ENCODE peak calls at places on chromosomes 3 and 15, in five cellular contexts. One of them, this sample, is unnamed. For H3K36me3 and H3K4me1, the result is how much of the 10 kb centered on the place peaks cover.

GRCh38 chr15:82014989-82015388 is 30.8 kb downstream of the MEX3B start:
- DNase-seq in trophoblast cell: no peak
- DNase-seq in cardiac muscle cell: no peak
- DNase-seq in upper lobe of right lung: no peak
- DNase-seq in colonic mucosa: no peak
- DNase-seq in this sample: no peak

GRCh38 chr15:75307778-75308390 is 25.2 kb downstream of the GOLGA6D start:
- DNase-seq in trophoblast cell: no peak
- DNase-seq in cardiac muscle cell: peak
- DNase-seq in upper lobe of right lung: peak
- DNase-seq in colonic mucosa: peak
- DNase-seq in this sample: peak

GRCh38 chr3:3200632-3201212 is 21.2 kb upstream of the CRBN start:
- DNase-seq in trophoblast cell: peak
- DNase-seq in cardiac muscle cell: peak
- DNase-seq in upper lobe of right lung: no peak
- DNase-seq in colonic mucosa: peak
- DNase-seq in this sample: peak

GRCh38 chr3:114627760-114628159 is 333.9 kb downstream of the TIGIT start:
- DNase-seq in trophoblast cell: peak
- DNase-seq in cardiac muscle cell: no peak
- DNase-seq in upper lobe of right lung: no peak
- DNase-seq in colonic mucosa: no peak
- DNase-seq in this sample: no peak

GRCh38 chr3:111737712-111738097 is 121.4 kb upstream of the PHLDB2 start:
- DNase-seq in trophoblast cell: no peak
- DNase-seq in cardiac muscle cell: no peak
- DNase-seq in upper lobe of right lung: no peak
- DNase-seq in colonic mucosa: no peak
- DNase-seq in this sample: peak

GRCh38 chr3:30620402-30621360 is 14.3 kb downstream of the TGFBR2 start:
- DNase-seq in trophoblast cell: no peak
- DNase-seq in cardiac muscle cell: no peak
- DNase-seq in upper lobe of right lung: no peak
- DNase-seq in colonic mucosa: no peak
- DNase-seq in this sample: no peak

GRCh38 chr3:54433846-54434245 is 311.5 kb downstream of the CACNA2D3 start:
- DNase-seq in trophoblast cell: peak
- DNase-seq in cardiac muscle cell: peak
- DNase-seq in upper lobe of right lung: no peak
- DNase-seq in colonic mucosa: no peak
- DNase-seq in this sample: no peak

GRCh38 chr3:86830566-86830965 is 160.4 kb downstream of the VGLL3 start:
- DNase-seq in trophoblast cell: no peak
- DNase-seq in cardiac muscle cell: no peak
- DNase-seq in upper lobe of right lung: no peak
- DNase-seq in colonic mucosa: no peak
- DNase-seq in this sample: no peak

GRCh38 chr15:36632196-36632595 is 52.8 kb downstream of the CDIN1 start:
- DNase-seq in trophoblast cell: no peak
- DNase-seq in cardiac muscle cell: no peak
- DNase-seq in upper lobe of right lung: no peak
- DNase-seq in colonic mucosa: no peak
- DNase-seq in this sample: peak

GRCh38 chr15:86629409-86629808 is 549.7 kb downstream of the AGBL1 start:
- DNase-seq in trophoblast cell: no peak
- DNase-seq in cardiac muscle cell: no peak
- DNase-seq in upper lobe of right lung: no peak
- DNase-seq in colonic mucosa: no peak
- DNase-seq in this sample: no peak

GRCh38 chr3:187795207-187795960 is 50.1 kb upstream of the BCL6 start:
- DNase-seq in trophoblast cell: no peak
- DNase-seq in cardiac muscle cell: no peak
- DNase-seq in upper lobe of right lung: no peak
- DNase-seq in colonic mucosa: peak
- DNase-seq in this sample: no peak

GRCh38 chr3:166351461-166351860 is 514.2 kb upstream of the BCHE start:
- DNase-seq in trophoblast cell: no peak
- DNase-seq in cardiac muscle cell: no peak
- DNase-seq in upper lobe of right lung: no peak
- DNase-seq in colonic mucosa: no peak
- DNase-seq in this sample: no peak

GRCh38 chr15:32651229-32651837 is 9.8 kb downstream of the SCG5 start:
- DNase-seq in trophoblast cell: peak
- DNase-seq in cardiac muscle cell: peak
- DNase-seq in upper lobe of right lung: no peak
- DNase-seq in colonic mucosa: peak
- DNase-seq in this sample: peak

DNA sequence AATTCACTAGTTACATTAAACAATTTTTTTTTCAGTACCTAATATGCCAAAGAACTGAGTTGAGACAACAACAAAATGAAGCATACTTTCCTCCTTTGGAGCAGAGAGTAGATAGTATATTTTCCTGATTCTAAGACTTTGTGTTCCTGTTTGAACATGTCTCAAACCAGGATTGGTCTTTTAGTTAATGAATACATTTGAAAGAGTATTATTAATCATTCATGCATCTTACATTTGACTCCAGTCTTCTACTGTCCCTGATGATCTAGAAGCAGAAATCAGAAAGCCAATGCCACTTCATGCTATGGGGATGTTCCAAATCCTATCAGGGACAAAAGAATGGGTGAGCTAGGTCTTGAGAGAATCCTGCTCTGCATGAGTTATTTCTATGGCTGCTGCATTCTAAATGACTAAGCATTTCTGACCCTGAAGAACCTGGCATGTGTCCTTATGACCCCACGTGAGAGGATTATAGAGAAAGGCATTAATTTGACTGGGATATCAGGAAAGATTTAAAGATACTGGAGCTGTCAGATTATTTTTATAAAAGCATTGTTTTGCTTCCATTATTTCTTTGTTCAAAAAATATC is 32.9 kb upstream of the MBNL1 start:
- DNase-seq in trophoblast cell: no peak
- DNase-seq in cardiac muscle cell: no peak
- DNase-seq in upper lobe of right lung: no peak
- DNase-seq in colonic mucosa: no peak
- DNase-seq in this sample: peak
- H3K27ac ChIP-seq in trophoblast cell: no peak
- H3K27ac ChIP-seq in cardiac muscle cell: no peak
- H3K27ac ChIP-seq in upper lobe of right lung: no peak
- H3K27ac ChIP-seq in colonic mucosa: no peak
- H3K27ac ChIP-seq in this sample: peak

GRCh38 chr15:92979011-92979701 is 79.0 kb downstream of the CHD2 start:
- DNase-seq in trophoblast cell: no peak
- DNase-seq in cardiac muscle cell: no peak
- DNase-seq in upper lobe of right lung: no peak
- DNase-seq in colonic mucosa: no peak
- DNase-seq in this sample: no peak
- H3K36me3 ChIP-seq in trophoblast cell: half or more
- H3K36me3 ChIP-seq in cardiac muscle cell: half or more
- H3K36me3 ChIP-seq in upper lobe of right lung: half or more
- H3K36me3 ChIP-seq in colonic mucosa: under half
- H3K36me3 ChIP-seq in this sample: half or more

GRCh38 chr15:90559119-90559518 is 29.4 kb downstream of the CRTC3 start:
- DNase-seq in trophoblast cell: no peak
- DNase-seq in cardiac muscle cell: no peak
- DNase-seq in upper lobe of right lung: no peak
- DNase-seq in colonic mucosa: no peak
- DNase-seq in this sample: no peak

GRCh38 chr15:90562669-90563068 is 32.9 kb downstream of the CRTC3 start:
- DNase-seq in trophoblast cell: no peak
- DNase-seq in cardiac muscle cell: no peak
- DNase-seq in upper lobe of right lung: no peak
- DNase-seq in colonic mucosa: no peak
- DNase-seq in this sample: no peak

GRCh38 chr15:90558182-90558581 is 28.5 kb downstream of the CRTC3 start:
- DNase-seq in trophoblast cell: no peak
- DNase-seq in cardiac muscle cell: peak
- DNase-seq in upper lobe of right lung: no peak
- DNase-seq in colonic mucosa: peak
- DNase-seq in this sample: no peak

GRCh38 chr15:90561344-90562244 is 31.9 kb downstream of the CRTC3 start:
- DNase-seq in trophoblast cell: no peak
- DNase-seq in cardiac muscle cell: no peak
- DNase-seq in upper lobe of right lung: no peak
- DNase-seq in colonic mucosa: no peak
- DNase-seq in this sample: no peak

DNA sequence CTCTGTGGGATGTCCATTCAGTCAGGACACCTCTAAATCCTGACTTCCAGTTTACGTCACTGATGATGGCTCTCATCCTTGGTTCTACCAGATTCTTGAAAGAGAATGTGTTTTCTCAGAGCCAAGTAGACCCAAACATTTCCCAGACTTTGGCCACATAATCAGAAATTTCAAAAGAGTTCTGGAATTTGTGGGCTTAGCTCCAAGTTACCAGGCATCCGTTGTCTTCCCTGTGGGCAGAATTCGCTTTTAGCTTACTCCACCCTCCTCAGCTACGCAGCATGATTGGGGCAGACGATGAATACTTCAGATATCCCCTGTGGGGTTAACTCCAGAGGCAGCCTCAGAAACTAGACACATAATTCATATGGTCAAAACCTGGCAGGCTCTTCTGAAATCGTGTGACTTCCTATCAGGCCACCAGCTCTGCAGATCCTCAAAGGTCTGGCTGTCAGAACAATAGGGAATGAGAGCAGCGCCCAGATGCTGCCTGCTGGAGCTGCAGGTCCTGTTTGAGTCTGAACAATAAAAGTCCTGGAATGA is 30.6 kb downstream of the CRTC3 start:
- DNase-seq in trophoblast cell: peak
- DNase-seq in cardiac muscle cell: peak
- DNase-seq in upper lobe of right lung: no peak
- DNase-seq in colonic mucosa: peak
- DNase-seq in this sample: peak
- H3K4me1 ChIP-seq in trophoblast cell: under half
- H3K4me1 ChIP-seq in cardiac muscle cell: under half
- H3K4me1 ChIP-seq in upper lobe of right lung: half or more
- H3K4me1 ChIP-seq in colonic mucosa: under half
- H3K4me1 ChIP-seq in this sample: under half

GRCh38 chr3:58323795-58324674 is 8.7 kb upstream of the PXK start:
- DNase-seq in trophoblast cell: no peak
- DNase-seq in cardiac muscle cell: no peak
- DNase-seq in upper lobe of right lung: no peak
- DNase-seq in colonic mucosa: no peak
- DNase-seq in this sample: no peak

GRCh38 chr3:58325525-58325992 is 7.1 kb upstream of the PXK start:
- DNase-seq in trophoblast cell: no peak
- DNase-seq in cardiac muscle cell: no peak
- DNase-seq in upper lobe of right lung: no peak
- DNase-seq in colonic mucosa: no peak
- DNase-seq in this sample: peak

GRCh38 chr3:58326267-58326932 is 6.3 kb upstream of the PXK start:
- DNase-seq in trophoblast cell: peak
- DNase-seq in cardiac muscle cell: no peak
- DNase-seq in upper lobe of right lung: no peak
- DNase-seq in colonic mucosa: no peak
- DNase-seq in this sample: no peak

GRCh38 chr3:58322793-58323192 is 9.9 kb upstream of the PXK start:
- DNase-seq in trophoblast cell: no peak
- DNase-seq in cardiac muscle cell: no peak
- DNase-seq in upper lobe of right lung: no peak
- DNase-seq in colonic mucosa: no peak
- DNase-seq in this sample: no peak

GRCh38 chr3:58324675-58325390 is 7.9 kb upstream of the PXK start:
- DNase-seq in trophoblast cell: no peak
- DNase-seq in cardiac muscle cell: no peak
- DNase-seq in upper lobe of right lung: no peak
- DNase-seq in colonic mucosa: no peak
- DNase-seq in this sample: no peak
- H3K27ac ChIP-seq in trophoblast cell: no peak
- H3K27ac ChIP-seq in cardiac muscle cell: peak
- H3K27ac ChIP-seq in upper lobe of right lung: peak
- H3K27ac ChIP-seq in colonic mucosa: peak
- H3K27ac ChIP-seq in this sample: no peak

GRCh38 chr3:139108253-139108969 is 63.7 kb upstream of the PRR23C start:
- DNase-seq in trophoblast cell: no peak
- DNase-seq in cardiac muscle cell: no peak
- DNase-seq in upper lobe of right lung: no peak
- DNase-seq in colonic mucosa: no peak
- DNase-seq in this sample: no peak
- H3K36me3 ChIP-seq in trophoblast cell: under half
- H3K36me3 ChIP-seq in cardiac muscle cell: under half
- H3K36me3 ChIP-seq in upper lobe of right lung: under half
- H3K36me3 ChIP-seq in colonic mucosa: under half
- H3K36me3 ChIP-seq in this sample: under half

GRCh38 chr3:4503050-4503449 is 9.9 kb downstream of the ITPR1 start:
- DNase-seq in trophoblast cell: no peak
- DNase-seq in cardiac muscle cell: no peak
- DNase-seq in upper lobe of right lung: no peak
- DNase-seq in colonic mucosa: no peak
- DNase-seq in this sample: no peak
- H3K4me1 ChIP-seq in trophoblast cell: under half
- H3K4me1 ChIP-seq in cardiac muscle cell: under half
- H3K4me1 ChIP-seq in upper lobe of right lung: under half
- H3K4me1 ChIP-seq in colonic mucosa: under half
- H3K4me1 ChIP-seq in this sample: under half

GRCh38 chr3:9452417-9452816 is 55.0 kb downstream of the SETD5 start:
- DNase-seq in trophoblast cell: no peak
- DNase-seq in cardiac muscle cell: no peak
- DNase-seq in upper lobe of right lung: no peak
- DNase-seq in colonic mucosa: no peak
- DNase-seq in this sample: no peak
- H3K27ac ChIP-seq in trophoblast cell: no peak
- H3K27ac ChIP-seq in cardiac muscle cell: no peak
- H3K27ac ChIP-seq in upper lobe of right lung: no peak
- H3K27ac ChIP-seq in colonic mucosa: peak
- H3K27ac ChIP-seq in this sample: no peak